ENCODE peak calls at places on chromosomes 2 and 18, in eight cellular contexts. One of them, this sample, is unnamed.

GRCh38 chr2:25528173-25528572 is 145.2 kb downstream of the DTNB start:
- DNase-seq in SK-N-SH: no peak
- DNase-seq in HCT116: no peak
- DNase-seq in A549: no peak
- DNase-seq in K562: no peak
- DNase-seq in HL-60: no peak
- DNase-seq in GM12878: no peak
- DNase-seq in GM23338: no peak
- DNase-seq in this sample: no peak

GRCh38 chr18:39494211-39494896 is 1928.8 kb upstream of the CELF4 start:
- DNase-seq in SK-N-SH: no peak
- DNase-seq in HCT116: no peak
- DNase-seq in A549: no peak
- DNase-seq in K562: no peak
- DNase-seq in HL-60: no peak
- DNase-seq in GM12878: no peak
- DNase-seq in GM23338: no peak
- DNase-seq in this sample: no peak

GRCh38 chr2:227862227-227862740 is 9.1 kb upstream of the DAW1 start:
- DNase-seq in SK-N-SH: peak; percentile 48
- DNase-seq in HCT116: peak; percentile 51
- DNase-seq in A549: peak; percentile 80
- DNase-seq in K562: peak; percentile 35
- DNase-seq in HL-60: peak; percentile 50
- DNase-seq in GM12878: no peak
- DNase-seq in GM23338: peak; percentile 72
- DNase-seq in this sample: no peak

GRCh38 chr2:122236152-122236892 is 480.9 kb downstream of the TSN start:
- DNase-seq in SK-N-SH: peak; percentile 15
- DNase-seq in HCT116: no peak
- DNase-seq in A549: peak; percentile 64
- DNase-seq in K562: no peak
- DNase-seq in HL-60: peak; percentile 40
- DNase-seq in GM12878: no peak
- DNase-seq in GM23338: no peak
- DNase-seq in this sample: peak; percentile 64

GRCh38 chr2:39494784-39495251 is 57.7 kb upstream of the MAP4K3 start:
- DNase-seq in SK-N-SH: no peak
- DNase-seq in HCT116: no peak
- DNase-seq in A549: peak; percentile 89
- DNase-seq in K562: no peak
- DNase-seq in HL-60: no peak
- DNase-seq in GM12878: peak; percentile 66
- DNase-seq in GM23338: peak; percentile 51
- DNase-seq in this sample: no peak

GRCh38 chr18:32284284-32284683 is 94.4 kb downstream of the MEP1B start:
- DNase-seq in SK-N-SH: no peak
- DNase-seq in HCT116: no peak
- DNase-seq in A549: no peak
- DNase-seq in K562: no peak
- DNase-seq in HL-60: no peak
- DNase-seq in GM12878: no peak
- DNase-seq in GM23338: no peak
- DNase-seq in this sample: no peak

GRCh38 chr2:27306657-27307544 is 1.3 kb downstream of the UCN start:
- DNase-seq in SK-N-SH: peak; percentile 75
- DNase-seq in HCT116: no peak
- DNase-seq in A549: no peak
- DNase-seq in K562: no peak
- DNase-seq in HL-60: no peak
- DNase-seq in GM12878: no peak
- DNase-seq in GM23338: peak; percentile 76
- DNase-seq in this sample: no peak

GRCh38 chr2:167013227-167013626 is 124.9 kb downstream of the XIRP2 start:
- DNase-seq in SK-N-SH: no peak
- DNase-seq in HCT116: no peak
- DNase-seq in A549: no peak
- DNase-seq in K562: no peak
- DNase-seq in HL-60: no peak
- DNase-seq in GM12878: no peak
- DNase-seq in GM23338: no peak
- DNase-seq in this sample: no peak

GRCh38 chr2:216426166-216426777 is 14.0 kb downstream of the SMARCAL1 start:
- DNase-seq in SK-N-SH: no peak
- DNase-seq in HCT116: no peak
- DNase-seq in A549: no peak
- DNase-seq in K562: no peak
- DNase-seq in HL-60: no peak
- DNase-seq in GM12878: no peak
- DNase-seq in GM23338: no peak
- DNase-seq in this sample: no peak

GRCh38 chr2:9138507-9139085 is 68.0 kb upstream of the ASAP2 start:
- DNase-seq in SK-N-SH: no peak
- DNase-seq in HCT116: no peak
- DNase-seq in A549: peak; percentile 61
- DNase-seq in K562: peak; percentile 57
- DNase-seq in HL-60: no peak
- DNase-seq in GM12878: no peak
- DNase-seq in GM23338: peak; percentile 87
- DNase-seq in this sample: no peak

GRCh38 chr2:75246441-75247167 is 47.3 kb upstream of the TACR1 start:
- DNase-seq in SK-N-SH: no peak
- DNase-seq in HCT116: no peak
- DNase-seq in A549: no peak
- DNase-seq in K562: no peak
- DNase-seq in HL-60: no peak
- DNase-seq in GM12878: no peak
- DNase-seq in GM23338: no peak
- DNase-seq in this sample: no peak

GRCh38 chr2:216596986-216597509 is 36.2 kb upstream of the IGFBP2 start:
- DNase-seq in SK-N-SH: peak; percentile 34
- DNase-seq in HCT116: no peak
- DNase-seq in A549: no peak
- DNase-seq in K562: no peak
- DNase-seq in HL-60: no peak
- DNase-seq in GM12878: no peak
- DNase-seq in GM23338: no peak
- DNase-seq in this sample: no peak

GRCh38 chr2:241834853-241835210 is 23.9 kb downstream of the PDCD1 start:
- DNase-seq in SK-N-SH: no peak
- DNase-seq in HCT116: no peak
- DNase-seq in A549: no peak
- DNase-seq in K562: no peak
- DNase-seq in HL-60: no peak
- DNase-seq in GM12878: no peak
- DNase-seq in GM23338: no peak
- DNase-seq in this sample: no peak
- TF ChIP-seq REST in SK-N-SH: no peak
- TF ChIP-seq REST in HCT116: no peak
- TF ChIP-seq REST in A549: no peak
- TF ChIP-seq REST in K562: no peak
- TF ChIP-seq REST in HL-60: no peak
- TF ChIP-seq REST in GM12878: no peak
- TF ChIP-seq REST in GM23338: no peak
- TF ChIP-seq REST in this sample: no peak

DNA sequence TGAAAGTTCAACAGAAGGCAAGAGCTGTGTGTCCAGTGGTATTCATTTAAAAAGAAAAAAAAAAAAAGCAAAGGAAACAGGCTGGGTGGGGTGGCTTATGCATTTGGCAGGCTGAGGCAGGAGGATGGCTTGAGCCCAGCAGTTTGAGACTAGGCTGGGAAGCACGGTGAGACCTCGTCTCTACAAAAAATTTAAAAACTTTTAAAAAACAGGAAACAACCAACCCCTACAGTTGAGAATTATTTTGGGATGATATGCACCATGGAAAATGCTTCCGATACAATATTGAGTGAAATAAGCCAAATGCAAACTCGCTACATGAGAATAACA is 31.2 kb downstream of the PTPN18 start:
- DNase-seq in SK-N-SH: no peak
- DNase-seq in HCT116: no peak
- DNase-seq in A549: no peak
- DNase-seq in K562: no peak
- DNase-seq in HL-60: no peak
- DNase-seq in GM12878: no peak
- DNase-seq in GM23338: no peak
- DNase-seq in this sample: no peak
- H3K27ac ChIP-seq in SK-N-SH: no peak overlapping the region
- H3K27ac ChIP-seq in HCT116: no peak overlapping the region
- H3K27ac ChIP-seq in A549: no peak overlapping the region
- H3K27ac ChIP-seq in K562: no peak overlapping the region
- H3K27ac ChIP-seq in HL-60: no peak overlapping the region
- H3K27ac ChIP-seq in GM12878: no peak overlapping the region
- H3K27ac ChIP-seq in GM23338: no peak overlapping the region
- H3K27ac ChIP-seq in this sample: no peak overlapping the region

GRCh38 chr2:45002661-45003210 is 6.5 kb downstream of the SIX2 start:
- DNase-seq in SK-N-SH: no peak
- DNase-seq in HCT116: no peak
- DNase-seq in A549: no peak
- DNase-seq in K562: no peak
- DNase-seq in HL-60: no peak
- DNase-seq in GM12878: no peak
- DNase-seq in GM23338: peak; percentile 53
- DNase-seq in this sample: no peak

GRCh38 chr2:45000341-45000901 is 8.8 kb downstream of the SIX2 start:
- DNase-seq in SK-N-SH: no peak
- DNase-seq in HCT116: no peak
- DNase-seq in A549: no peak
- DNase-seq in K562: no peak
- DNase-seq in HL-60: no peak
- DNase-seq in GM12878: no peak
- DNase-seq in GM23338: peak; percentile 88
- DNase-seq in this sample: no peak

GRCh38 chr2:44999540-44999939 is 9.7 kb downstream of the SIX2 start:
- DNase-seq in SK-N-SH: no peak
- DNase-seq in HCT116: no peak
- DNase-seq in A549: no peak
- DNase-seq in K562: no peak
- DNase-seq in HL-60: no peak
- DNase-seq in GM12878: no peak
- DNase-seq in GM23338: no peak
- DNase-seq in this sample: no peak

GRCh38 chr2:45001629-45002385 is 7.4 kb downstream of the SIX2 start:
- DNase-seq in SK-N-SH: no peak
- DNase-seq in HCT116: no peak
- DNase-seq in A549: no peak
- DNase-seq in K562: no peak
- DNase-seq in HL-60: no peak
- DNase-seq in GM12878: no peak
- DNase-seq in GM23338: peak; percentile 72
- DNase-seq in this sample: no peak

DNA sequence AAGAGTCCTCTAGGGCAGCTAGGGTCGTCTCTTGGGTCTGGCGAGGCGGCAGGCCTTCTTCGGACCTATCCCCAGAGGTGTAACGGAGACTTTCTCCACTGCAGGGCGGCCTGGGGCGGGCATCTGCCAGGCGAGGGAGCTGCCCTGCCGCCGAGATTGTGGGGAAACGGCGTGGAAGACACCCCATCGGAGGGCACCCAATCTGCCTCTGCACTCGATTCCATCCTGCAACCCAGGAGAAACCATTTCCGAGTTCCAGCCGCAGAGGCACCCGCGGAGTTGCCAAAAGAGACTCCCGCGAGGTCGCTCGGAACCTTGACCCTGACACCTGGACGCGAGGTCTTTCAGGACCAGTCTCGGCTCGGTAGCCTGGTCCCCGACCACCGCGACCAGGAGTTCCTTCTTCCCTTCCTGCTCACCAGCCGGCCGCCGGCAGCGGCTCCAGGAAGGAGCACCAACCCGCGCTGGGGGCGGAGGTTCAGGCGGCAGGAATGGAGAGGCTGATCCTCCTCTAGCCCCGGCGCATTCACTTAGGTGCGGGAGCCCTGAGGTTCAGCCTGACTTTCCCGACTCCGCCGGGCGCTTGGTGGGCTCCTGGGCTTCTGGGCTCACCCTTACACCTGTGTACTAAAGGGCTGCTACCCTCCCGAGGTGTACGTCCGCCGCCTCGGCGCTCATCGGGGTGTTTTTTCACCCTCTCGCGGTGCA is 8.2 kb downstream of the SIX2 start:
- DNase-seq in SK-N-SH: no peak
- DNase-seq in HCT116: no peak
- DNase-seq in A549: no peak
- DNase-seq in K562: no peak
- DNase-seq in HL-60: no peak
- DNase-seq in GM12878: no peak
- DNase-seq in GM23338: peak; percentile 66
- DNase-seq in this sample: no peak
- TF ChIP-seq REST in SK-N-SH: no peak
- TF ChIP-seq REST in HCT116: no peak
- TF ChIP-seq REST in A549: no peak
- TF ChIP-seq REST in K562: no peak
- TF ChIP-seq REST in HL-60: no peak
- TF ChIP-seq REST in GM12878: no peak
- TF ChIP-seq REST in GM23338: no peak
- TF ChIP-seq REST in this sample: no peak

GRCh38 chr2:12448846-12449480 is 267.8 kb upstream of the TRIB2 start:
- DNase-seq in SK-N-SH: no peak
- DNase-seq in HCT116: no peak
- DNase-seq in A549: no peak
- DNase-seq in K562: no peak
- DNase-seq in HL-60: no peak
- DNase-seq in GM12878: no peak
- DNase-seq in GM23338: no peak
- DNase-seq in this sample: no peak

GRCh38 chr2:12453731-12454130 is 263.0 kb upstream of the TRIB2 start:
- DNase-seq in SK-N-SH: no peak
- DNase-seq in HCT116: no peak
- DNase-seq in A549: no peak
- DNase-seq in K562: no peak
- DNase-seq in HL-60: no peak
- DNase-seq in GM12878: no peak
- DNase-seq in GM23338: no peak
- DNase-seq in this sample: no peak

GRCh38 chr2:12452211-12452610 is 264.5 kb upstream of the TRIB2 start:
- DNase-seq in SK-N-SH: no peak
- DNase-seq in HCT116: no peak
- DNase-seq in A549: no peak
- DNase-seq in K562: no peak
- DNase-seq in HL-60: peak; percentile 62
- DNase-seq in GM12878: no peak
- DNase-seq in GM23338: no peak
- DNase-seq in this sample: no peak

GRCh38 chr2:12455626-12456025 is 261.1 kb upstream of the TRIB2 start:
- DNase-seq in SK-N-SH: no peak
- DNase-seq in HCT116: no peak
- DNase-seq in A549: no peak
- DNase-seq in K562: no peak
- DNase-seq in HL-60: no peak
- DNase-seq in GM12878: no peak
- DNase-seq in GM23338: no peak
- DNase-seq in this sample: no peak

DNA sequence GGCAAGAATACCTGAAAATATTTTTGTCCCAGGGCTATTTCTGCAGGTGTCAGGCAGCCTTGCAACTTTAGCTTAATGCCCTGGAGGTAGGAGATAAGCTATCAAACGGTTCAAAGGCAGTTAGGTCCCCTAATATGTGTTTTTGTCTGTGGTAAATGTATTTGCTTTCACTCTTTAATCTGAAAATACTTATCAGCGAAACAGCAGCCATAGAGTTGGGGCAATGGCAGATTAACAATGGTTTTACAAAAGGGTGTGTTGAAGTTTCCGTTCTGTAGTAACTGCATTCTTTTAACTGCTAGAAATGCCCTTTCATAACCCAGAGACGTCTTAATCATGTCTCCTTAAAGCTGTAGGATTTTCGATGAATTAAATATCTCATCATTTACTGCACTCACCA is 265.0 kb upstream of the TRIB2 start:
- DNase-seq in SK-N-SH: no peak
- DNase-seq in HCT116: no peak
- DNase-seq in A549: no peak
- DNase-seq in K562: peak; percentile 23
- DNase-seq in HL-60: no peak
- DNase-seq in GM12878: no peak
- DNase-seq in GM23338: no peak
- DNase-seq in this sample: no peak
- H3K27ac ChIP-seq in SK-N-SH: no peak overlapping the region
- H3K27ac ChIP-seq in HCT116: no peak overlapping the region
- H3K27ac ChIP-seq in A549: no peak overlapping the region
- H3K27ac ChIP-seq in K562: peak overlapping the region; percentile 64
- H3K27ac ChIP-seq in HL-60: peak overlapping the region; percentile 58
- H3K27ac ChIP-seq in GM12878: no peak overlapping the region
- H3K27ac ChIP-seq in GM23338: no peak overlapping the region
- H3K27ac ChIP-seq in this sample: peak overlapping the region; percentile 41

This sample was measured in Panc1.